ENCODE peak calls at places on chromosome X, in four cellular contexts. P is A549, B is tibial nerve, F is ovary. D is an unnamed sample.

GRCh38 chrX:153970398-153971123 is 1.1 kb downstream of the HCFC1 start:
- DNase-seq in F (peak), P (no peak), B (peak), D (peak)

GRCh38 chrX:77785400-77785745 is 643 bp downstream of the ATRX start:
- DNase-seq in F (no peak), P (peak), B (no peak), D (peak)

GRCh38 chrX:139931646-139932076 is 1.2 kb downstream of the ATP11C start:
- DNase-seq in B (no peak), P (no peak), F (no peak), D (no peak)

GRCh38 chrX:93637591-93637990 is 35.8 kb downstream of the NAP1L3 start:
- DNase-seq in P (no peak), B (no peak), F (no peak), D (no peak)

GRCh38 chrX:100829730-100830129 is 9.5 kb downstream of the CSTF2 start:
- DNase-seq in B (no peak), F (no peak), P (no peak), D (no peak)

GRCh38 chrX:71619193-71619592 is 882 bp upstream of the CXCR3 start:
- DNase-seq in F (no peak), B (no peak), P (no peak), D (no peak)

GRCh38 chrX:140274761-140275525 is 229.9 kb downstream of the SOX3 start:
- DNase-seq in P (no peak), F (no peak), B (no peak), D (no peak)

GRCh38 chrX:129678881-129679195 is 24.1 kb upstream of the APLN start:
- DNase-seq in F (no peak), P (no peak), B (no peak), D (no peak)

GRCh38 chrX:19888419-19888879 is 1.0 kb upstream of the SH3KBP1 start:
- DNase-seq in B (peak), P (peak), F (no peak), D (peak)

GRCh38 chrX:96436105-96436504 is 248.5 kb upstream of the DIAPH2 start:
- DNase-seq in P (no peak), F (no peak), B (no peak), D (no peak)

GRCh38 chrX:134472041-134472440 is 12.1 kb downstream of the HPRT1 start:
- DNase-seq in B (no peak), P (no peak), F (no peak), D (no peak)

GRCh38 chrX:48956728-48957414 is 536 bp downstream of the OTUD5 start:
- DNase-seq in F (peak), P (no peak), B (no peak), D (peak)

GRCh38 chrX:114842181-114842580 is 175.2 kb downstream of the IL13RA2 start:
- DNase-seq in B (no peak), F (no peak), P (no peak), D (no peak)

GRCh38 chrX:40418413-40419195 is 162.2 kb upstream of the ATP6AP2 start:
- DNase-seq in F (no peak), B (no peak), P (no peak), D (no peak)

GRCh38 chrX:44025611-44026010 is 52.4 kb upstream of the NDP start:
- DNase-seq in P (no peak), B (no peak), F (no peak), D (no peak)

GRCh38 chrX:38403834-38404233 is 51.4 kb downstream of the OTC start:
- DNase-seq in B (no peak), F (no peak), P (no peak), D (no peak)

GRCh38 chrX:129693343-129693742 is 38.6 kb upstream of the APLN start:
- DNase-seq in P (no peak), B (no peak), F (no peak), D (no peak)

GRCh38 chrX:129954804-129955203 is 27.6 kb upstream of the BCORL1 start:
- DNase-seq in F (no peak), P (no peak), B (no peak), D (no peak)

GRCh38 chrX:45781901-45782553 is 581.4 kb upstream of the DIPK2B start:
- DNase-seq in P (peak), B (no peak), F (no peak), D (no peak)

GRCh38 chrX:88424071-88424470 is 323.0 kb upstream of the CPXCR1 start:
- DNase-seq in B (no peak), P (no peak), F (no peak), D (no peak)

GRCh38 chrX:85288992-85289723 is 45.4 kb downstream of the ZNF711 start:
- DNase-seq in P (no peak), B (no peak), F (no peak), D (no peak)
- TF ChIP-seq CTCF in P (no peak), B (no peak), F (no peak), D (no peak)

GRCh38 chrX:103311401-103311785 is 603 bp upstream of the BEX2 start:
- DNase-seq in P (no peak), F (no peak), B (no peak), D (no peak)
- H3K4me3 ChIP-seq in P (peak), F (no peak), B (no peak), D (no peak)

DNA sequence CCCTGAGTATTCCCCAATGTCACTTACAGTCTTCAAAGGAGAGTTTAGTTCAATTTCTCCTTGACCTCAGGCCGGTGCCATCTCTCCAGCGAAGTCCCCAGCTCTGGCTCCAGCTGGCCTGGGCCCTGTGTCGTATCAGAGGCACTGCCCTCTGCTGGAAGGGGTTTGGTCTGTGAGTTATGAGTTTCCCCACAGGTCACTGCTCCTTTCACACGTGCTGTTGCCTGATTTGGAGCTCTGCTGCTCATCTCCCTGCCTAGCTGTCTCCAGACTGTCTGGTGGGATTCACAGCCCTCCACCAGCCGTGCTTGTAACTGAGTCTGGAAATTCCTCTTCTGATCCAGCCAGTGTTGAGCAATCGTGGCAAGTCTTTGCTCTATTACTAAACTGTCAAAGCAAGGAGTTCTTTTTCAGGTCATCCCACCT is at the start of gene RAP2C:
- DNase-seq in P (peak), F (peak), B (peak), D (peak)
- TF ChIP-seq POLR2A in P (no peak), F (peak), B (no peak), D (no peak)

GRCh38 chrX:79413009-79413408 is 45.9 kb upstream of the ITM2A start:
- DNase-seq in P (no peak), B (peak), F (no peak), D (no peak)
- TF ChIP-seq CTCF in P (peak), B (peak), F (peak), D (no peak)

DNA sequence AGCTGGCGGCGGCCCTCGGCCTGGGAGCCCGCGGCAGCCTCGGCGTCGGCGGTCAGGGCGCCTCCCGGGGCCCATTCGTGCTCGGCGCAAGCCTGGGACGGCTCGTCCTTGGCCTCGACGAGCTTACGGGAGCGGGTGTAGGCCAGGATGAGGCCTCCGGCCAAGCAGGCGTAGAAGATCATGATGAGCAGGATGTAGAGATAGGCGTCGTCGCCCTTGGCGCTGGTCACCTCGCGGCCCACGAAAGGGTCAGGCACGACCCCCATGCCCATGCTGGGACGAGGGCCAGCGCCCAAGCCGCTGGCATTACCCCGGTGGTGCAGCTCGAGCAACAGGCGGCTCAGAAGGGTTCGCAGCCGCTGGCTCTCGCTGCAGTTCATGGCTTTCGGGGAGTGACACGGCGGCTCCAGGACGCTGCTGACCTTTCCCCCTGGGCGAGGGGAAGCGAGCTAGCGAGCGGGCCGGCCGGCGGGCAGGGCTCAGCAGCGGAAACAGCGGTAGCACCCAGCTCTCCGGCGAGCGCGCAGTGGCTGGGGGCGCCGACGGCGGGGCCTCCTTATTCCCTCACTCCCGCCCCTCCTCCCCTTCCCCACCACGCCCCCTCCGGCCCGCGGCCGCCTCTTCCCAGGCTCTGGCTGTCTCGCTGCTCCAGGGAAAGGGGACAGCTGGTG is at the start of gene KCNE5:
- DNase-seq in B (no peak), F (peak), P (no peak), D (no peak)
- H3K4me3 ChIP-seq in B (peak), F (peak), P (no peak), D (peak)

GRCh38 chrX:2324116-2324515 is 176.7 kb downstream of the DHRSX start:
- DNase-seq in B (no peak), F (no peak), P (no peak), D (no peak)

GRCh38 chrX:2321411-2321810 is 179.4 kb downstream of the DHRSX start:
- DNase-seq in F (no peak), B (no peak), P (no peak), D (no peak)

GRCh38 chrX:2327423-2327822 is 173.4 kb downstream of the DHRSX start:
- DNase-seq in P (no peak), B (no peak), F (no peak), D (no peak)

GRCh38 chrX:2320580-2321327 is 180.0 kb downstream of the DHRSX start:
- DNase-seq in F (no peak), B (peak), P (peak), D (no peak)

DNA sequence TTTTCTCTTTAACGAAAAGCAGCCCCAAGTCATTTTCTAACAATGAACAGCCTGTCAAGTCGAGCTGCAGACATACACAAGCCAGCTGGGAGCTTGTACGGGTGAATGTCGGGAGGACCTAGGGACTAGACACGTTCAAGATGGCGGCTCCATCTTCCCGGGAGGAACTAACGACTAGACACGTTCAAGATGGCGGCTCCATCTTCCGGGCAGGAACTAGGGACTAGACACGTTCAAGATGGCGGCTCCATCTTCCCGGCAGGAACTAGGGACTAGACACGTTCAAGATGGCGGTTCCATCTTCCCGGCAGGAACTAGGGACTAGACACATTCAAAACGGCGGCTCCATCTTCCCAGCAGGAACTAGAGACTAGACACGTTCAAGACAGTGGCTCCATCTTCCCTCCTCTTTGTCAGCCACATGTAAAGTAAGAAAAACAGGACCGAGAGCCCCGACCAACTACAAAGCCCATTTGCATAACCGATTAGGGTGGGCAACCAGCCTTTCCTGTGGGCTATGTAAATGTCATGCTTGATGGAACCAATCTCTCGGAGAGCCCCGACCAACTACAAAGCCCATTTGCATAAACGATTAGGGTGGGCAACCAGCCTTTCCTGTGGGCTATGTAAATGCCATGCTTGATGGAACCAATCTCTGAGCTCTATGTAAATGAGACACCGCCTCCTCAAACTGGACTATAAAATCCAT is 175.5 kb downstream of the DHRSX start:
- DNase-seq in F (peak), P (no peak), B (no peak), D (peak)
- TF ChIP-seq POLR2A in F (no peak), P (no peak), B (no peak), D (no peak)

DNA sequence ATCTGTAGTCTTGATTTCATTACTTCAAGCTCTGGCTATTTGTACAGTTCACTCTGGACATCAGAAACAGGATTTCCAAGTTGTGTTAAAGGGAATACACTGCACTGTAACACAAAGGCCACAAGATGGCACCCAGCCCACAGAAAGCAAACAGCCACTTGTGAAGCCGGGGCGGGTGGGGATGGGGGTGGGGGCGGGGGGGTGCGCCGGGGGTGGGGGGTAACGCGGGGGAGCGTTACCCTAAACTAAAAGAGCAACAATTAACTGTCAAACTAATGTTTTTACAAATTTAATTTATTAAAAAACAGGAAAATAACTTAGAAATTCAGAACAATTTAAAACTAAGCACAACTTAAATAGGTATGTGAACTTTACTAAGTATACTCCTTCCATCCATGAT is 27.3 kb downstream of the PRDX4 start:
- DNase-seq in P (peak), F (peak), B (peak), D (peak)
- TF ChIP-seq CTCF in P (peak), F (no peak), B (peak), D (peak)

DNA sequence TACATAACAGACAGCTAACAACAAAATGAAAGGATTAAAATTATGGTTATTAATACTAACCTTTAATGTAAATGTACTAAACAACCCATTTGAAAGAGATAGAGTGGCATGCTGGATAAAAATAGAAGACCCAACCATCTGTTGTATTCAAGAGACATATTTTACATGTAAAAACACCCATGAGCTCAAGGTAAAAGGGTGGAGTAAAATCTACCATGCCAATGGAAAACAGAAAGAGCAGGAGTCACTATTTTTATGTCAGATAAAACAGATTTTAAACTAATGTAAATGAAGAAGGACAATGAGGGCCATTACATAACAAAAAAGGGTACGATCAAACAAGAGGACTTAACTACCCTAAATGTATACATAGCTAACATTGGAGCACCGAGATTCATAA is 66.3 kb downstream of the ITM2A start:
- DNase-seq in F (no peak), B (no peak), P (no peak), D (no peak)
- H3K4me3 ChIP-seq in F (no peak), B (no peak), P (no peak), D (no peak)

GRCh38 chrX:17860179-17860780 is 818 bp downstream of the RAI2 start:
- DNase-seq in B (no peak), F (peak), P (no peak), D (peak)

GRCh38 chrX:17861496-17862011 is 456 bp upstream of the RAI2 start:
- DNase-seq in B (no peak), P (no peak), F (no peak), D (no peak)

GRCh38 chrX:17859609-17860178 is 1.4 kb downstream of the RAI2 start:
- DNase-seq in F (peak), B (no peak), P (no peak), D (no peak)

GRCh38 chrX:17860811-17861495 is at the start of gene RAI2:
- DNase-seq in P (no peak), F (peak), B (peak), D (peak)
- TF ChIP-seq POLR2A in P (no peak), F (peak), B (no peak), D (no peak)

GRCh38 chrX:68018248-68019203 is 414.8 kb downstream of the OPHN1 start:
- DNase-seq in F (no peak), P (no peak), B (no peak), D (peak)
- TF ChIP-seq CTCF in F (no peak), P (peak), B (no peak), D (peak)

D was measured in testis.